ENCODE peak calls at places on chromosomes 4 and X, in five cellular contexts. One of them, this sample, is unnamed.

GRCh38 chr4:119746951-119747350 is 118.3 kb upstream of the PDE5A start:
- DNase-seq in NCI-H2029: no peak
- DNase-seq in anterior cingulate cortex: no peak
- DNase-seq in CD4-positive, alpha-beta memory T cell: no peak
- DNase-seq in stimulated activated CD4-positive, alpha-beta T cell treated with anti-CD3 and anti-CD28 coated beads, Interleukin-15, amount 100 ng/mL, for 48 hours: no peak
- DNase-seq in this sample: no peak

GRCh38 chr4:10160280-10160856 is 43.8 kb upstream of the WDR1 start:
- DNase-seq in NCI-H2029: no peak
- DNase-seq in anterior cingulate cortex: no peak
- DNase-seq in CD4-positive, alpha-beta memory T cell: no peak
- DNase-seq in stimulated activated CD4-positive, alpha-beta T cell treated with anti-CD3 and anti-CD28 coated beads, Interleukin-15, amount 100 ng/mL, for 48 hours: no peak
- DNase-seq in this sample: peak

GRCh38 chr4:184787766-184788503 is 37.8 kb downstream of the ACSL1 start:
- DNase-seq in NCI-H2029: no peak
- DNase-seq in anterior cingulate cortex: no peak
- DNase-seq in CD4-positive, alpha-beta memory T cell: no peak
- DNase-seq in stimulated activated CD4-positive, alpha-beta T cell treated with anti-CD3 and anti-CD28 coated beads, Interleukin-15, amount 100 ng/mL, for 48 hours: no peak
- DNase-seq in this sample: no peak

GRCh38 chrX:155662297-155662696 is 49.5 kb upstream of the TMLHE start:
- DNase-seq in NCI-H2029: no peak
- DNase-seq in anterior cingulate cortex: no peak
- DNase-seq in CD4-positive, alpha-beta memory T cell: no peak
- DNase-seq in stimulated activated CD4-positive, alpha-beta T cell treated with anti-CD3 and anti-CD28 coated beads, Interleukin-15, amount 100 ng/mL, for 48 hours: no peak
- DNase-seq in this sample: no peak

GRCh38 chrX:8988456-8988855 is 45.5 kb downstream of the FAM9B start:
- DNase-seq in NCI-H2029: no peak
- DNase-seq in anterior cingulate cortex: no peak
- DNase-seq in CD4-positive, alpha-beta memory T cell: no peak
- DNase-seq in stimulated activated CD4-positive, alpha-beta T cell treated with anti-CD3 and anti-CD28 coated beads, Interleukin-15, amount 100 ng/mL, for 48 hours: no peak
- DNase-seq in this sample: peak

GRCh38 chr4:183504930-183505555 is at the start of gene ING2:
- DNase-seq in NCI-H2029: peak
- DNase-seq in anterior cingulate cortex: peak
- DNase-seq in CD4-positive, alpha-beta memory T cell: no peak
- DNase-seq in stimulated activated CD4-positive, alpha-beta T cell treated with anti-CD3 and anti-CD28 coated beads, Interleukin-15, amount 100 ng/mL, for 48 hours: no peak
- DNase-seq in this sample: no peak

GRCh38 chr4:148444296-148445070 is 2.3 kb upstream of the NR3C2 start:
- DNase-seq in NCI-H2029: no peak
- DNase-seq in anterior cingulate cortex: peak
- DNase-seq in CD4-positive, alpha-beta memory T cell: peak
- DNase-seq in stimulated activated CD4-positive, alpha-beta T cell treated with anti-CD3 and anti-CD28 coated beads, Interleukin-15, amount 100 ng/mL, for 48 hours: no peak
- DNase-seq in this sample: peak

GRCh38 chrX:101260435-101260834 is 30.7 kb downstream of the TAF7L start:
- DNase-seq in NCI-H2029: no peak
- DNase-seq in anterior cingulate cortex: no peak
- DNase-seq in CD4-positive, alpha-beta memory T cell: no peak
- DNase-seq in stimulated activated CD4-positive, alpha-beta T cell treated with anti-CD3 and anti-CD28 coated beads, Interleukin-15, amount 100 ng/mL, for 48 hours: no peak
- DNase-seq in this sample: no peak

GRCh38 chr4:181517521-181517920 is 725.7 kb upstream of the TENM3 start:
- DNase-seq in NCI-H2029: no peak
- DNase-seq in anterior cingulate cortex: no peak
- DNase-seq in CD4-positive, alpha-beta memory T cell: no peak
- DNase-seq in stimulated activated CD4-positive, alpha-beta T cell treated with anti-CD3 and anti-CD28 coated beads, Interleukin-15, amount 100 ng/mL, for 48 hours: no peak
- DNase-seq in this sample: no peak

GRCh38 chrX:86806786-86807185 is 658.5 kb downstream of the DACH2 start:
- DNase-seq in NCI-H2029: no peak
- DNase-seq in anterior cingulate cortex: no peak
- DNase-seq in CD4-positive, alpha-beta memory T cell: no peak
- DNase-seq in stimulated activated CD4-positive, alpha-beta T cell treated with anti-CD3 and anti-CD28 coated beads, Interleukin-15, amount 100 ng/mL, for 48 hours: no peak
- DNase-seq in this sample: no peak

GRCh38 chr4:19375931-19376330 is 875.8 kb upstream of the SLIT2 start:
- DNase-seq in NCI-H2029: no peak
- DNase-seq in anterior cingulate cortex: no peak
- DNase-seq in CD4-positive, alpha-beta memory T cell: no peak
- DNase-seq in stimulated activated CD4-positive, alpha-beta T cell treated with anti-CD3 and anti-CD28 coated beads, Interleukin-15, amount 100 ng/mL, for 48 hours: no peak
- DNase-seq in this sample: no peak

GRCh38 chrX:20362268-20363002 is 95.7 kb upstream of the RPS6KA3 start:
- DNase-seq in NCI-H2029: peak
- DNase-seq in anterior cingulate cortex: no peak
- DNase-seq in CD4-positive, alpha-beta memory T cell: no peak
- DNase-seq in stimulated activated CD4-positive, alpha-beta T cell treated with anti-CD3 and anti-CD28 coated beads, Interleukin-15, amount 100 ng/mL, for 48 hours: no peak
- DNase-seq in this sample: no peak

GRCh38 chrX:69424161-69424560 is 80.0 kb upstream of the NALF2 start:
- DNase-seq in NCI-H2029: no peak
- DNase-seq in anterior cingulate cortex: no peak
- DNase-seq in CD4-positive, alpha-beta memory T cell: no peak
- DNase-seq in stimulated activated CD4-positive, alpha-beta T cell treated with anti-CD3 and anti-CD28 coated beads, Interleukin-15, amount 100 ng/mL, for 48 hours: no peak
- DNase-seq in this sample: no peak

GRCh38 chrX:118603981-118604380 is 108.4 kb downstream of the DOCK11 start:
- DNase-seq in NCI-H2029: peak
- DNase-seq in anterior cingulate cortex: peak
- DNase-seq in CD4-positive, alpha-beta memory T cell: peak
- DNase-seq in stimulated activated CD4-positive, alpha-beta T cell treated with anti-CD3 and anti-CD28 coated beads, Interleukin-15, amount 100 ng/mL, for 48 hours: peak
- DNase-seq in this sample: peak

GRCh38 chrX:13092455-13092941 is 48.1 kb upstream of the FAM9C start:
- DNase-seq in NCI-H2029: no peak
- DNase-seq in anterior cingulate cortex: no peak
- DNase-seq in CD4-positive, alpha-beta memory T cell: peak
- DNase-seq in stimulated activated CD4-positive, alpha-beta T cell treated with anti-CD3 and anti-CD28 coated beads, Interleukin-15, amount 100 ng/mL, for 48 hours: peak
- DNase-seq in this sample: peak

GRCh38 chr4:51943221-51943620 is 76.9 kb downstream of the LRRC66 start:
- DNase-seq in NCI-H2029: no peak
- DNase-seq in anterior cingulate cortex: no peak
- DNase-seq in CD4-positive, alpha-beta memory T cell: no peak
- DNase-seq in stimulated activated CD4-positive, alpha-beta T cell treated with anti-CD3 and anti-CD28 coated beads, Interleukin-15, amount 100 ng/mL, for 48 hours: no peak
- DNase-seq in this sample: no peak

GRCh38 chr4:188971125-188971524 is 831.9 kb downstream of the TRIML1 start:
- DNase-seq in NCI-H2029: peak
- DNase-seq in anterior cingulate cortex: no peak
- DNase-seq in CD4-positive, alpha-beta memory T cell: no peak
- DNase-seq in stimulated activated CD4-positive, alpha-beta T cell treated with anti-CD3 and anti-CD28 coated beads, Interleukin-15, amount 100 ng/mL, for 48 hours: no peak
- DNase-seq in this sample: no peak

GRCh38 chr4:11005321-11005720 is 320.8 kb upstream of the CLNK start:
- DNase-seq in NCI-H2029: no peak
- DNase-seq in anterior cingulate cortex: no peak
- DNase-seq in CD4-positive, alpha-beta memory T cell: no peak
- DNase-seq in stimulated activated CD4-positive, alpha-beta T cell treated with anti-CD3 and anti-CD28 coated beads, Interleukin-15, amount 100 ng/mL, for 48 hours: no peak
- DNase-seq in this sample: no peak

GRCh38 chr4:56654238-56654632 is 26.9 kb downstream of the HOPX start:
- DNase-seq in NCI-H2029: peak
- DNase-seq in anterior cingulate cortex: no peak
- DNase-seq in CD4-positive, alpha-beta memory T cell: no peak
- DNase-seq in stimulated activated CD4-positive, alpha-beta T cell treated with anti-CD3 and anti-CD28 coated beads, Interleukin-15, amount 100 ng/mL, for 48 hours: no peak
- DNase-seq in this sample: no peak

GRCh38 chrX:46376246-46376885 is 168.9 kb downstream of the ZNF674 start:
- DNase-seq in NCI-H2029: no peak
- DNase-seq in anterior cingulate cortex: no peak
- DNase-seq in CD4-positive, alpha-beta memory T cell: peak
- DNase-seq in stimulated activated CD4-positive, alpha-beta T cell treated with anti-CD3 and anti-CD28 coated beads, Interleukin-15, amount 100 ng/mL, for 48 hours: no peak
- DNase-seq in this sample: peak

This sample was measured in central memory CD4-positive, alpha-beta T cell.